ENCODE peak calls at places on chromosomes 11 and 22, in five cellular contexts. U is mesenchymal stem cell, T is H1, Z is trophoblast cell, C is IMR-90. W is an unnamed sample.

GRCh38 chr11:46520971-46521745 is 72.7 kb downstream of the AMBRA1 start:
- DNase-seq in U (peak; percentile 70), T (no peak), Z (no peak), C (peak; percentile 75), W (no peak)

GRCh38 chr11:6604081-6604626 is 580 bp downstream of the ILK start:
- DNase-seq in U (peak; percentile 88), T (no peak), Z (peak; percentile 9), C (peak; percentile 70), W (peak; percentile 43)

GRCh38 chr22:44735518-44736428 is 16.6 kb upstream of the ARHGAP8 start:
- DNase-seq in U (peak; percentile 41), T (peak; percentile 49), Z (peak; percentile 46), C (peak; percentile 41), W (peak; percentile 67)

GRCh38 chr11:1543606-1544263 is 28.3 kb downstream of the DUSP8 start:
- DNase-seq in U (no peak), T (no peak), Z (no peak), C (no peak), W (no peak)

GRCh38 chr22:28008056-28008455 is 89.0 kb upstream of the PITPNB start:
- DNase-seq in U (no peak), T (no peak), Z (no peak), C (no peak), W (no peak)

GRCh38 chr11:45659031-45659817 is 6.2 kb downstream of the CHST1 start:
- DNase-seq in U (no peak), T (no peak), Z (no peak), C (no peak), W (no peak)

GRCh38 chr11:101030015-101030414 is 99.6 kb downstream of the PGR start:
- DNase-seq in U (no peak), T (no peak), Z (no peak), C (no peak), W (no peak)

GRCh38 chr11:81246937-81247336 is 1486.7 kb downstream of the FAM181B start:
- DNase-seq in U (no peak), T (no peak), Z (no peak), C (no peak), W (no peak)

GRCh38 chr22:49955581-49956417 is 4.8 kb upstream of the PIM3 start:
- DNase-seq in U (no peak), T (no peak), Z (no peak), C (no peak), W (no peak)

GRCh38 chr22:32536352-32536751 is 61.7 kb downstream of the FBXO7 start:
- DNase-seq in U (no peak), T (no peak), Z (no peak), C (no peak), W (no peak)

GRCh38 chr11:125941606-125942275 is 4.1 kb upstream of the VSIG10L2 start:
- DNase-seq in U (peak; percentile 10), T (peak; percentile 64), Z (peak; percentile 14), C (peak; percentile 19), W (peak; percentile 32)

GRCh38 chr11:119172513-119172912 is 4.0 kb downstream of the NLRX1 start:
- DNase-seq in U (no peak), T (no peak), Z (no peak), C (no peak), W (no peak)

GRCh38 chr11:69377029-69377952 is 83.3 kb downstream of the MYEOV start:
- DNase-seq in U (no peak), T (no peak), Z (no peak), C (no peak), W (no peak)

GRCh38 chr11:2138436-2139117 is 612 bp downstream of the IGF2 start:
- DNase-seq in U (peak; percentile 54), T (no peak), Z (no peak), C (no peak), W (no peak)

GRCh38 chr22:19880786-19881569 is 26.3 kb upstream of the GNB1L start:
- DNase-seq in U (peak; percentile 91), T (peak; percentile 92), Z (peak; percentile 90), C (peak; percentile 94), W (peak; percentile 92)

DNA sequence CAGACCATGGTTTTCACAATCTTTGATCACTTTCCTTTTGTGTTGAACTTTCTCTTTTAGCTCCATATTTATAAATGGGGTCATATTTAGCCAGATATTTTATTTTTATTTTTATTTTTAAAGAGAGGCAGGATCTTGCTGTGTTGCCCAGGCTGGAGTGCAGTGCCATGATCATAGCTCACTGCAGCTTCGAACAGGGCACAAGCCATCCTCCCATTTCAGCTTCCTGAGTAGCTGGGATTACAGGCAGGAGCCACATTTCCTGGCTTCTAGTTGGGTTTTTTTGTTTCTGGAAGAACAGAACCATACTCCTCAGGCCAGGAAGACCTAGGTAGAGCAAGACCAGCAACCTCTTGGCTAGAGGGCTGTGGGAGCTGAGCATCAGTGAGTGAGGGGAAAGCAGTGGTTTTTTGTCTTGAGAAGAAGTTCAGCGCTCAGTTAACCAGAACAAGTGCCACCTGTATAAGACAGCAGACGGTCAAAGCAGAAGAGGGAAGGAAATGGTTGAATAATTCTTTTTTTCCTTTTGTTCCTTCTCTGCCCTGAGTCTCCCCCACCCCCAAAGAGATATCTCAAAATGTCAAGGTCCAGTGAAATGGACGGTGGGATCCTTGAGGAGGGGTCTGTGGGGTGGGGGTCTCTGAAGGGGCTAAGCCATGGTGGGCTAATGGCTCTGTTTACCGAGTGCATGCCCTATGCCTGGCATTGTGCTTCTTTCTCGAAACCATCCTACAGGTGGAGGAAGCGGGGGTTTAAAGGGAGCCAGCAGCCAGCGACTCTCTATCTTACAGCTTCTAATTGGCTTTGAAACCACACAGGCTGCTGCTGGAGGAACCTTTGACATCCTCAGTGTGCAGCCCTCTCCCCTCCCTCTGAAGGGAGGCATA is 63.0 kb downstream of the PTPRJ start:
- DNase-seq in U (no peak), T (no peak), Z (no peak), C (no peak), W (no peak)
- H3K14ac ChIP-seq in U (no peak overlapping the region), T (no peak overlapping the region), Z (no peak overlapping the region), C (no peak overlapping the region), W (no peak overlapping the region)

DNA sequence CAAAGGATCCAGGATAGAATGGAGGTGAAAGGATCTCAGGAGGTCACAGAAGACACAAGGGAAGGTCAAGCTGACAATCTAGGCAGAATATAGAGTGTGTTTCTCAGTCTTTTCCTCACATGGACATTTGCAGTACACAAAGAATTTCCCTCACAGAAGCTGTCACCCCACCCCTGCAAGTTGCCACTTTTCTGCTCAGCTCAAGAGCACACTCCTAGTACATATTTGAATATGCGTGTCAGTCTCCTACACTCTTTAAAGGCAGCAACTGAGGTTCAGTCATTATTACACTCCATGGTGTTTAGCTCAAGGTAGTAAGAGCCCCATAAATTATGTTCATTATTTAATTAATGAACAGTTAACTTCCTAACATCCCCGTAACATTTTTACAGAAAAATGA is 59.1 kb downstream of the ETS1 start:
- DNase-seq in U (no peak), T (no peak), Z (no peak), C (no peak), W (no peak)
- H3K27me3 ChIP-seq in U (no peaks in the 10 kb centered on the region), T (peaks cover 47% of the 10 kb centered on the region), Z (no peaks in the 10 kb centered on the region), C (no peaks in the 10 kb centered on the region), W (peaks cover 18% of the 10 kb centered on the region)

GRCh38 chr11:123588117-123588815 is 66.2 kb downstream of the SCN3B start:
- DNase-seq in U (no peak), T (no peak), Z (no peak), C (no peak), W (no peak)
- H3K4me3 ChIP-seq in U (no peak overlapping the region), T (no peak overlapping the region), Z (no peak overlapping the region), C (no peak overlapping the region), W (no peak overlapping the region)

GRCh38 chr11:93543292-93543977 is at the start of gene SMCO4:
- DNase-seq in U (peak; percentile 77), T (peak; percentile 74), Z (peak; percentile 85), C (peak; percentile 66), W (peak; percentile 85)

GRCh38 chr11:93540337-93540736 is 2.9 kb downstream of the SMCO4 start:
- DNase-seq in U (peak; percentile 18), T (no peak), Z (no peak), C (no peak), W (no peak)

GRCh38 chr11:93542753-93543246 is 391 bp downstream of the SMCO4 start:
- DNase-seq in U (no peak), T (no peak), Z (peak; percentile 33), C (no peak), W (peak; percentile 40)

GRCh38 chr11:93541154-93541553 is 2.0 kb downstream of the SMCO4 start:
- DNase-seq in U (no peak), T (no peak), Z (no peak), C (no peak), W (no peak)

GRCh38 chr11:93541884-93542752 is 1.1 kb downstream of the SMCO4 start:
- DNase-seq in U (peak; percentile 84), T (peak; percentile 41), Z (peak; percentile 47), C (peak; percentile 77), W (no peak)
- H3K14ac ChIP-seq in U (no peak overlapping the region), T (no peak overlapping the region), Z (peak overlapping the region; percentile 95), C (no peak overlapping the region), W (no peak overlapping the region)

W was measured in neuronal stem cell.